ENCODE peak calls at places on chromosome X, in nine cellular contexts. O is mesendoderm; Y is upper lobe of right lung; D is activated CD4-positive, alpha-beta T cell treated with anti-CD3 and anti-CD28 coated beads, Interleukin-2, amount 50 U/mL, for 24 hours; W is Kasumi-1; E is fibroblast of lung; B is stimulated activated CD4-positive, alpha-beta T cell treated with anti-CD3 and anti-CD28 coated beads, Interleukin-12 subunit alpha, Interleukin-12 subunit beta, amount 100 ng/mL, for 4 hours; A is heart right ventricle; V is NCI-H446. Q is an unnamed sample.

GRCh38 chrX:119685225-119686066 is 7.5 kb downstream of the SEPTIN6 start:
- DNase-seq in O (no peak), Y (peak), D (no peak), W (peak), E (no peak), B (no peak), A (peak), V (peak), Q (peak)

GRCh38 chrX:23332101-23332887 is 2.4 kb upstream of the PTCHD1 start:
- DNase-seq in O (no peak), Y (no peak), D (no peak), W (no peak), E (no peak), B (no peak), A (no peak), V (no peak), Q (no peak)

GRCh38 chrX:9995855-9996339 is 28.7 kb downstream of the CLDN34 start:
- DNase-seq in O (peak), Y (peak), D (peak), W (peak), E (peak), B (peak), A (peak), V (no peak), Q (peak)

GRCh38 chrX:126170715-126171114 is 4.6 kb upstream of the DCAF12L2 start:
- DNase-seq in O (no peak), Y (no peak), D (no peak), W (no peak), E (no peak), B (no peak), A (no peak), V (no peak), Q (peak)

GRCh38 chrX:23341452-23341851 is 6.8 kb downstream of the PTCHD1 start:
- DNase-seq in O (peak), Y (no peak), D (no peak), W (no peak), E (peak), B (no peak), A (no peak), V (no peak), Q (no peak)

GRCh38 chrX:17836830-17837229 is 24.3 kb downstream of the RAI2 start:
- DNase-seq in O (peak), Y (no peak), D (no peak), W (no peak), E (no peak), B (no peak), A (no peak), V (no peak), Q (peak)

GRCh38 chrX:63967541-63967940 is 182.5 kb upstream of the ARHGEF9 start:
- DNase-seq in O (peak), Y (no peak), D (no peak), W (no peak), E (no peak), B (no peak), A (no peak), V (no peak), Q (no peak)

GRCh38 chrX:53714580-53715335 is 28.2 kb upstream of the HUWE1 start:
- DNase-seq in O (peak), Y (peak), D (no peak), W (peak), E (peak), B (peak), A (no peak), V (no peak), Q (peak)

GRCh38 chrX:24987731-24988130 is 28.0 kb downstream of the ARX start:
- DNase-seq in O (no peak), Y (no peak), D (no peak), W (no peak), E (no peak), B (no peak), A (no peak), V (no peak), Q (no peak)

GRCh38 chrX:2828404-2829065 is at the start of gene GYG2:
- DNase-seq in O (peak), Y (no peak), D (no peak), W (no peak), E (peak), B (no peak), A (no peak), V (no peak), Q (no peak)

GRCh38 chrX:41561045-41561444 is 113.9 kb downstream of the NYX start:
- DNase-seq in O (peak), Y (no peak), D (no peak), W (peak), E (peak), B (no peak), A (peak), V (no peak), Q (peak)

GRCh38 chrX:154401918-154402621 is 3.9 kb downstream of the RPL10 start:
- DNase-seq in O (no peak), Y (no peak), D (no peak), W (no peak), E (no peak), B (no peak), A (no peak), V (no peak), Q (peak)

GRCh38 chrX:45714864-45715263 is 514.2 kb upstream of the DIPK2B start:
- DNase-seq in O (no peak), Y (no peak), D (no peak), W (no peak), E (peak), B (no peak), A (peak), V (no peak), Q (peak)

GRCh38 chrX:125203379-125203736 is 116.3 kb upstream of the TEX13C start:
- DNase-seq in O (peak), Y (peak), D (no peak), W (no peak), E (no peak), B (no peak), A (no peak), V (no peak), Q (no peak)

GRCh38 chrX:53290441-53291041 is 9.2 kb upstream of the IQSEC2 start:
- DNase-seq in O (no peak), Y (no peak), D (no peak), W (no peak), E (no peak), B (no peak), A (no peak), V (no peak), Q (no peak)

GRCh38 chrX:85243155-85243554 is 424 bp downstream of the SATL1 start:
- DNase-seq in O (peak), Y (no peak), D (no peak), W (no peak), E (peak), B (no peak), A (no peak), V (peak), Q (no peak)

GRCh38 chrX:4382273-4382672 is 668.8 kb upstream of the PRKX start:
- DNase-seq in O (no peak), Y (no peak), D (no peak), W (no peak), E (no peak), B (no peak), A (no peak), V (no peak), Q (no peak)

GRCh38 chrX:119479845-119480244 is 11.6 kb downstream of the SLC25A5 start:
- DNase-seq in O (no peak), Y (no peak), D (no peak), W (no peak), E (no peak), B (no peak), A (no peak), V (no peak), Q (no peak)

GRCh38 chrX:104568304-104568915 is 2.4 kb downstream of the IL1RAPL2 start:
- DNase-seq in O (no peak), Y (no peak), D (no peak), W (no peak), E (no peak), B (no peak), A (no peak), V (no peak), Q (no peak)

GRCh38 chrX:56468441-56468840 is 95.0 kb upstream of the UBQLN2 start:
- DNase-seq in O (no peak), Y (no peak), D (no peak), W (no peak), E (no peak), B (no peak), A (no peak), V (no peak), Q (no peak)

GRCh38 chrX:134619838-134620237 is 38.4 kb downstream of the PLAC1 start:
- DNase-seq in O (no peak), Y (no peak), D (no peak), W (no peak), E (no peak), B (no peak), A (no peak), V (no peak), Q (no peak)

GRCh38 chrX:55107262-55107661 is 18.4 kb downstream of the PAGE2 start:
- DNase-seq in O (no peak), Y (no peak), D (no peak), W (no peak), E (no peak), B (no peak), A (no peak), V (no peak), Q (no peak)

Q was measured in NB4.